ENCODE peak calls at places on chromosomes 4 and X, in ten cellular contexts. One of them, this sample, is unnamed.

GRCh38 chr4:181731900-181732299 is 511.3 kb upstream of the TENM3 start:
- DNase-seq in dermis blood vessel endothelial cell: no peak
- DNase-seq in HCT116: no peak
- DNase-seq in DMS153: no peak
- DNase-seq in ovary: no peak
- DNase-seq in C1 segment of cervical spinal cord: no peak
- DNase-seq in neural crest cell: no peak
- DNase-seq in cerebellar cortex: no peak
- DNase-seq in lower lobe of right lung: no peak
- DNase-seq in kidney epithelial cell: no peak
- DNase-seq in this sample: no peak

GRCh38 chr4:100190643-100191600 is 654 bp upstream of the DDIT4L start:
- DNase-seq in DMS153: no peak
- DNase-seq in neural crest cell: peak; percentile 8
- DNase-seq in cerebellar cortex: peak; percentile 37
- DNase-seq in dermis blood vessel endothelial cell: peak; percentile 21
- DNase-seq in HCT116: no peak
- DNase-seq in ovary: no peak
- DNase-seq in kidney epithelial cell: no peak
- DNase-seq in lower lobe of right lung: no peak
- DNase-seq in C1 segment of cervical spinal cord: no peak
- DNase-seq in this sample: no peak

GRCh38 chr4:76956961-76957738 is 7.6 kb downstream of the SEPTIN11 start:
- DNase-seq in cerebellar cortex: no peak
- DNase-seq in ovary: no peak
- DNase-seq in kidney epithelial cell: no peak
- DNase-seq in HCT116: no peak
- DNase-seq in dermis blood vessel endothelial cell: no peak
- DNase-seq in lower lobe of right lung: no peak
- DNase-seq in DMS153: no peak
- DNase-seq in C1 segment of cervical spinal cord: no peak
- DNase-seq in neural crest cell: no peak
- DNase-seq in this sample: no peak

GRCh38 chrX:103442536-103442901 is 66.2 kb downstream of the BEX3 start:
- DNase-seq in ovary: no peak
- DNase-seq in cerebellar cortex: no peak
- DNase-seq in neural crest cell: no peak
- DNase-seq in C1 segment of cervical spinal cord: no peak
- DNase-seq in dermis blood vessel endothelial cell: peak; percentile 67
- DNase-seq in kidney epithelial cell: no peak
- DNase-seq in lower lobe of right lung: no peak
- DNase-seq in DMS153: no peak
- DNase-seq in HCT116: no peak
- DNase-seq in this sample: no peak

GRCh38 chr4:88007304-88008132 is at the start of gene PKD2:
- DNase-seq in dermis blood vessel endothelial cell: peak; percentile 82
- DNase-seq in HCT116: peak; percentile 32
- DNase-seq in neural crest cell: peak; percentile 66
- DNase-seq in cerebellar cortex: peak; percentile 72
- DNase-seq in DMS153: peak; percentile 35
- DNase-seq in kidney epithelial cell: no peak
- DNase-seq in lower lobe of right lung: peak; percentile 88
- DNase-seq in C1 segment of cervical spinal cord: peak; percentile 79
- DNase-seq in ovary: peak; percentile 87
- DNase-seq in this sample: peak; percentile 91

GRCh38 chrX:7330551-7330950 is 182.6 kb upstream of the PUDP start:
- DNase-seq in DMS153: no peak
- DNase-seq in ovary: no peak
- DNase-seq in C1 segment of cervical spinal cord: no peak
- DNase-seq in lower lobe of right lung: no peak
- DNase-seq in cerebellar cortex: no peak
- DNase-seq in neural crest cell: no peak
- DNase-seq in HCT116: no peak
- DNase-seq in dermis blood vessel endothelial cell: no peak
- DNase-seq in kidney epithelial cell: no peak
- DNase-seq in this sample: no peak

GRCh38 chrX:123962006-123962485 is 540 bp downstream of the STAG2 start:
- DNase-seq in ovary: no peak
- DNase-seq in kidney epithelial cell: no peak
- DNase-seq in neural crest cell: no peak
- DNase-seq in cerebellar cortex: peak; percentile 47
- DNase-seq in HCT116: peak; percentile 24
- DNase-seq in DMS153: no peak
- DNase-seq in C1 segment of cervical spinal cord: no peak
- DNase-seq in dermis blood vessel endothelial cell: peak; percentile 46
- DNase-seq in lower lobe of right lung: no peak
- DNase-seq in this sample: no peak

GRCh38 chr4:151727365-151727764 is 33.4 kb downstream of the GATB start:
- DNase-seq in dermis blood vessel endothelial cell: no peak
- DNase-seq in kidney epithelial cell: no peak
- DNase-seq in DMS153: no peak
- DNase-seq in neural crest cell: no peak
- DNase-seq in C1 segment of cervical spinal cord: no peak
- DNase-seq in ovary: no peak
- DNase-seq in HCT116: no peak
- DNase-seq in lower lobe of right lung: no peak
- DNase-seq in cerebellar cortex: no peak
- DNase-seq in this sample: no peak

GRCh38 chrX:41734530-41734929 is 10.5 kb downstream of the GPR82 start:
- DNase-seq in cerebellar cortex: peak; percentile 9
- DNase-seq in neural crest cell: no peak
- DNase-seq in C1 segment of cervical spinal cord: no peak
- DNase-seq in lower lobe of right lung: no peak
- DNase-seq in DMS153: no peak
- DNase-seq in kidney epithelial cell: no peak
- DNase-seq in HCT116: peak; percentile 2
- DNase-seq in ovary: no peak
- DNase-seq in dermis blood vessel endothelial cell: peak; percentile 19
- DNase-seq in this sample: no peak

GRCh38 chr4:67918428-67918827 is 34.6 kb upstream of the TMPRSS11D start:
- DNase-seq in cerebellar cortex: peak; percentile 5
- DNase-seq in HCT116: peak; percentile 13
- DNase-seq in DMS153: no peak
- DNase-seq in ovary: no peak
- DNase-seq in lower lobe of right lung: no peak
- DNase-seq in neural crest cell: no peak
- DNase-seq in dermis blood vessel endothelial cell: no peak
- DNase-seq in C1 segment of cervical spinal cord: no peak
- DNase-seq in kidney epithelial cell: no peak
- DNase-seq in this sample: no peak

GRCh38 chrX:120604359-120604782 is 470 bp downstream of the MCTS1 start:
- DNase-seq in lower lobe of right lung: no peak
- DNase-seq in cerebellar cortex: peak; percentile 21
- DNase-seq in dermis blood vessel endothelial cell: peak; percentile 30
- DNase-seq in neural crest cell: no peak
- DNase-seq in HCT116: no peak
- DNase-seq in DMS153: peak; percentile 13
- DNase-seq in kidney epithelial cell: no peak
- DNase-seq in ovary: no peak
- DNase-seq in C1 segment of cervical spinal cord: no peak
- DNase-seq in this sample: no peak

GRCh38 chr4:128358231-128358902 is 70.8 kb upstream of the PGRMC2 start:
- DNase-seq in neural crest cell: no peak
- DNase-seq in DMS153: no peak
- DNase-seq in kidney epithelial cell: no peak
- DNase-seq in dermis blood vessel endothelial cell: peak; percentile 54
- DNase-seq in lower lobe of right lung: no peak
- DNase-seq in C1 segment of cervical spinal cord: no peak
- DNase-seq in ovary: no peak
- DNase-seq in cerebellar cortex: no peak
- DNase-seq in HCT116: no peak
- DNase-seq in this sample: no peak

GRCh38 chr4:96448315-96448872 is 608.5 kb downstream of the PDHA2 start:
- DNase-seq in dermis blood vessel endothelial cell: no peak
- DNase-seq in DMS153: no peak
- DNase-seq in HCT116: no peak
- DNase-seq in C1 segment of cervical spinal cord: no peak
- DNase-seq in cerebellar cortex: no peak
- DNase-seq in neural crest cell: no peak
- DNase-seq in ovary: no peak
- DNase-seq in kidney epithelial cell: no peak
- DNase-seq in lower lobe of right lung: no peak
- DNase-seq in this sample: no peak

GRCh38 chrX:100750901-100751300 is 19.0 kb upstream of the SYTL4 start:
- DNase-seq in C1 segment of cervical spinal cord: no peak
- DNase-seq in HCT116: no peak
- DNase-seq in neural crest cell: no peak
- DNase-seq in dermis blood vessel endothelial cell: no peak
- DNase-seq in DMS153: no peak
- DNase-seq in ovary: no peak
- DNase-seq in kidney epithelial cell: no peak
- DNase-seq in cerebellar cortex: no peak
- DNase-seq in lower lobe of right lung: no peak
- DNase-seq in this sample: no peak

GRCh38 chr4:10015140-10015753 is 6.0 kb downstream of the SLC2A9 start:
- DNase-seq in ovary: peak; percentile 39
- DNase-seq in lower lobe of right lung: no peak
- DNase-seq in C1 segment of cervical spinal cord: no peak
- DNase-seq in cerebellar cortex: peak; percentile 24
- DNase-seq in DMS153: no peak
- DNase-seq in HCT116: peak; percentile 67
- DNase-seq in kidney epithelial cell: no peak
- DNase-seq in dermis blood vessel endothelial cell: peak; percentile 84
- DNase-seq in neural crest cell: peak; percentile 36
- DNase-seq in this sample: no peak

GRCh38 chr4:99186029-99186428 is 33.0 kb downstream of the ADH6 start:
- DNase-seq in cerebellar cortex: no peak
- DNase-seq in neural crest cell: no peak
- DNase-seq in dermis blood vessel endothelial cell: no peak
- DNase-seq in ovary: no peak
- DNase-seq in lower lobe of right lung: no peak
- DNase-seq in DMS153: no peak
- DNase-seq in kidney epithelial cell: no peak
- DNase-seq in HCT116: no peak
- DNase-seq in C1 segment of cervical spinal cord: no peak
- DNase-seq in this sample: no peak

GRCh38 chr4:154602404-154603020 is 9.9 kb downstream of the FGG start:
- DNase-seq in DMS153: no peak
- DNase-seq in lower lobe of right lung: no peak
- DNase-seq in HCT116: no peak
- DNase-seq in ovary: no peak
- DNase-seq in neural crest cell: no peak
- DNase-seq in kidney epithelial cell: no peak
- DNase-seq in dermis blood vessel endothelial cell: no peak
- DNase-seq in cerebellar cortex: no peak
- DNase-seq in C1 segment of cervical spinal cord: no peak
- DNase-seq in this sample: no peak

GRCh38 chr4:73828945-73829344 is 7.5 kb upstream of the CXCL6 start:
- DNase-seq in kidney epithelial cell: no peak
- DNase-seq in cerebellar cortex: no peak
- DNase-seq in C1 segment of cervical spinal cord: no peak
- DNase-seq in ovary: no peak
- DNase-seq in neural crest cell: no peak
- DNase-seq in HCT116: no peak
- DNase-seq in dermis blood vessel endothelial cell: peak; percentile 52
- DNase-seq in lower lobe of right lung: no peak
- DNase-seq in DMS153: no peak
- DNase-seq in this sample: no peak

This sample was measured in right lobe of liver.